ENCODE peak calls at places on chromosomes 4 and X, in five cellular contexts. One of them, this sample, is unnamed.

GRCh38 chrX:113929004-113929403 is 654.9 kb upstream of the HTR2C start:
- DNase-seq in adrenal gland: peak
- DNase-seq in psoas muscle: no peak
- DNase-seq in left ventricle myocardium inferior: no peak
- DNase-seq in gastrocnemius medialis: no peak
- DNase-seq in this sample: no peak

GRCh38 chrX:68685722-68686683 is 38.5 kb downstream of the STARD8 start:
- DNase-seq in adrenal gland: no peak
- DNase-seq in psoas muscle: peak
- DNase-seq in left ventricle myocardium inferior: peak
- DNase-seq in gastrocnemius medialis: no peak
- DNase-seq in this sample: peak

GRCh38 chr4:17587094-17587822 is 10.3 kb downstream of the LAP3 start:
- DNase-seq in adrenal gland: no peak
- DNase-seq in psoas muscle: no peak
- DNase-seq in left ventricle myocardium inferior: no peak
- DNase-seq in gastrocnemius medialis: no peak
- DNase-seq in this sample: no peak

GRCh38 chr4:22477136-22477793 is 38.6 kb downstream of the ADGRA3 start:
- DNase-seq in adrenal gland: no peak
- DNase-seq in psoas muscle: no peak
- DNase-seq in left ventricle myocardium inferior: no peak
- DNase-seq in gastrocnemius medialis: no peak
- DNase-seq in this sample: no peak

GRCh38 chr4:41044791-41045190 is 169.6 kb downstream of the APBB2 start:
- DNase-seq in adrenal gland: no peak
- DNase-seq in psoas muscle: no peak
- DNase-seq in left ventricle myocardium inferior: no peak
- DNase-seq in gastrocnemius medialis: no peak
- DNase-seq in this sample: no peak

GRCh38 chr4:4651811-4652609 is 110.2 kb upstream of the STX18 start:
- DNase-seq in adrenal gland: no peak
- DNase-seq in psoas muscle: no peak
- DNase-seq in left ventricle myocardium inferior: no peak
- DNase-seq in gastrocnemius medialis: no peak
- DNase-seq in this sample: no peak

GRCh38 chrX:122219735-122220134 is 964.3 kb upstream of the GRIA3 start:
- DNase-seq in adrenal gland: no peak
- DNase-seq in psoas muscle: no peak
- DNase-seq in left ventricle myocardium inferior: no peak
- DNase-seq in gastrocnemius medialis: no peak
- DNase-seq in this sample: no peak

GRCh38 chrX:149712831-149713230 is 971 bp downstream of the MAGEA11 start:
- DNase-seq in adrenal gland: no peak
- DNase-seq in psoas muscle: no peak
- DNase-seq in left ventricle myocardium inferior: no peak
- DNase-seq in gastrocnemius medialis: no peak
- DNase-seq in this sample: no peak

GRCh38 chr4:95381843-95382580 is 166.8 kb downstream of the UNC5C start:
- DNase-seq in adrenal gland: no peak
- DNase-seq in psoas muscle: no peak
- DNase-seq in left ventricle myocardium inferior: no peak
- DNase-seq in gastrocnemius medialis: no peak
- DNase-seq in this sample: no peak

GRCh38 chrX:51568586-51568985 is 50.1 kb downstream of the CENPVL3 start:
- DNase-seq in adrenal gland: no peak
- DNase-seq in psoas muscle: no peak
- DNase-seq in left ventricle myocardium inferior: no peak
- DNase-seq in gastrocnemius medialis: no peak
- DNase-seq in this sample: no peak

GRCh38 chrX:130393451-130394074 is 8.1 kb upstream of the GPR119 start:
- DNase-seq in adrenal gland: peak
- DNase-seq in psoas muscle: no peak
- DNase-seq in left ventricle myocardium inferior: no peak
- DNase-seq in gastrocnemius medialis: peak
- DNase-seq in this sample: no peak

GRCh38 chrX:138638996-138639395 is 72.5 kb downstream of the FGF13 start:
- DNase-seq in adrenal gland: no peak
- DNase-seq in psoas muscle: no peak
- DNase-seq in left ventricle myocardium inferior: no peak
- DNase-seq in gastrocnemius medialis: no peak
- DNase-seq in this sample: no peak

GRCh38 chrX:15188039-15188438 is 81.8 kb downstream of the ASB9 start:
- DNase-seq in adrenal gland: no peak
- DNase-seq in psoas muscle: no peak
- DNase-seq in left ventricle myocardium inferior: no peak
- DNase-seq in gastrocnemius medialis: no peak
- DNase-seq in this sample: no peak

GRCh38 chrX:68848189-68848940 is 19.5 kb downstream of the EFNB1 start:
- DNase-seq in adrenal gland: no peak
- DNase-seq in psoas muscle: no peak
- DNase-seq in left ventricle myocardium inferior: no peak
- DNase-seq in gastrocnemius medialis: no peak
- DNase-seq in this sample: no peak

GRCh38 chrX:80812176-80812575 is 2.5 kb upstream of the BRWD3 start:
- DNase-seq in adrenal gland: no peak
- DNase-seq in psoas muscle: no peak
- DNase-seq in left ventricle myocardium inferior: peak
- DNase-seq in gastrocnemius medialis: peak
- DNase-seq in this sample: no peak

GRCh38 chr4:88878624-88879023 is 178.4 kb downstream of the FAM13A start:
- DNase-seq in adrenal gland: no peak
- DNase-seq in psoas muscle: no peak
- DNase-seq in left ventricle myocardium inferior: no peak
- DNase-seq in gastrocnemius medialis: no peak
- DNase-seq in this sample: no peak

GRCh38 chr4:103496800-103497199 is 223.0 kb downstream of the TACR3 start:
- DNase-seq in adrenal gland: no peak
- DNase-seq in psoas muscle: no peak
- DNase-seq in left ventricle myocardium inferior: no peak
- DNase-seq in gastrocnemius medialis: no peak
- DNase-seq in this sample: no peak

GRCh38 chr4:103499094-103499493 is 220.7 kb downstream of the TACR3 start:
- DNase-seq in adrenal gland: no peak
- DNase-seq in psoas muscle: no peak
- DNase-seq in left ventricle myocardium inferior: no peak
- DNase-seq in gastrocnemius medialis: no peak
- DNase-seq in this sample: no peak

GRCh38 chr4:103493450-103494159 is 226.2 kb downstream of the TACR3 start:
- DNase-seq in adrenal gland: no peak
- DNase-seq in psoas muscle: no peak
- DNase-seq in left ventricle myocardium inferior: no peak
- DNase-seq in gastrocnemius medialis: no peak
- DNase-seq in this sample: no peak

GRCh38 chr4:103497692-103498091 is 222.1 kb downstream of the TACR3 start:
- DNase-seq in adrenal gland: no peak
- DNase-seq in psoas muscle: no peak
- DNase-seq in left ventricle myocardium inferior: no peak
- DNase-seq in gastrocnemius medialis: no peak
- DNase-seq in this sample: no peak

DNA sequence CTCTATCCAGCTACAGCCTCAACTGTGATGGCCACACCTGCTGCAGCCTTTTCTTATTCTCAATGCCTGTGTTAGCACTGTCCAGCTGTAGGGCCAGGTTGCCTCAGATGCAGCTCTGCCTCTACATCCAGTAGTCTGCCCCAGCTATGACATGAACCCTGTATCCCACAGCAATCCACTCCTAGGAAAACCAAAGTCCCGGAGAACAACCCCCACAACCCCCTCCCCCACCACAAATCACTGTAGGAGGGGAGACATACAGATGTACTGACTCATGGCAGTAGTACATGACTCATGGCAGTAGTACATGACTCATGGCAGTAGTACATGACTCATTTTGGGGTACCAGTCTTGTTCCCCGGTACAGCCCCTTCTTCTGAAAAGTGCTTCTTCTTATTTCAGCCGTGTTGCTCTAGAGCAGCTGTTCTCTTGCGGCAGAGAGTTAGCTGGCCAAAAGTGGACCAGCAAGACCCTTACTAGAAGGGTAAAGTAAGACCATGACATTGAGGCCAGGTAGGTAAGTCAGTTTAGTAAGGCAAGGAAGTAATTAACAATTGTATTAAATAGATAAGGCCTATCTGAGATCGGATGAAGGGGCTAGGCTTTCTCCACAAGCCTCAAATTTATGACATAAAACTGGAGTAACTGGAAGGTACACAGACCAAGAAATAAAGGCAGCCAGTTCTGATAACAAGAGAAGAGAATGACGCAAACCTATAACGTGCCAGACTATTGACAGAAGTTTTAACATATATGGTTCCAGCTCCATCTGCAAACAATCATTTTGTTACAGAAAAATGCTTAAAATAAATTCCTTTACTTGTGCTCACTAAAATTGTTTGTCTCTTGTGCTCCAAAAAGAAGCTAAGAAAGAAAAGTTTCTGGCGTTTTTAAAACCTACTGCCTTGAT is 221.4 kb downstream of the TACR3 start:
- DNase-seq in adrenal gland: no peak
- DNase-seq in psoas muscle: no peak
- DNase-seq in left ventricle myocardium inferior: no peak
- DNase-seq in gastrocnemius medialis: no peak
- DNase-seq in this sample: no peak
- H3K27ac ChIP-seq in adrenal gland: no peak
- H3K27ac ChIP-seq in psoas muscle: no peak
- H3K27ac ChIP-seq in left ventricle myocardium inferior: no peak
- H3K27ac ChIP-seq in gastrocnemius medialis: no peak
- H3K27ac ChIP-seq in this sample: no peak

DNA sequence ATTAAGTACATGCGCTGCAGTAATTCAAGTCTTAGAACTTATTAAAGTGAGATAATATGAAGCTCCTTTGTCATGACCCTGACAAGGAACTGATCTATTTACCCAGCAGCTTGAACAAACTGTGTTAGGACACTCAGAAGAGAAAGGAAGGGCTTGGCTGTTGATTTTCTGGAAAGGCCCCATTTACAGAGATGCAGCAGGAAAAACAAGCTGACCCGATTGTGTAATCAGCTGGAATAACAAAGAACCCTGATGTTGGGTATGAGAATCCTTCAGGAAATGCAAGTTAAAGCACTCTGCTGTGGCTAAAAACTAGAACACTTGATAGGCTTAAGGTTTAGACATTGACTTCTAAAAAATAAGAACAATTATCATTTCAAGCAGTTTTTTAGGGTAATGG is 64.8 kb downstream of the TBC1D9 start:
- DNase-seq in adrenal gland: no peak
- DNase-seq in psoas muscle: no peak
- DNase-seq in left ventricle myocardium inferior: no peak
- DNase-seq in gastrocnemius medialis: no peak
- DNase-seq in this sample: no peak
- H3K27ac ChIP-seq in adrenal gland: no peak
- H3K27ac ChIP-seq in psoas muscle: no peak
- H3K27ac ChIP-seq in left ventricle myocardium inferior: peak
- H3K27ac ChIP-seq in gastrocnemius medialis: peak
- H3K27ac ChIP-seq in this sample: peak

GRCh38 chr4:26238426-26238781 is 82.4 kb upstream of the RBPJ start:
- DNase-seq in adrenal gland: no peak
- DNase-seq in psoas muscle: no peak
- DNase-seq in left ventricle myocardium inferior: no peak
- DNase-seq in gastrocnemius medialis: no peak
- DNase-seq in this sample: no peak

GRCh38 chr4:26242451-26242850 is 78.4 kb upstream of the RBPJ start:
- DNase-seq in adrenal gland: no peak
- DNase-seq in psoas muscle: no peak
- DNase-seq in left ventricle myocardium inferior: no peak
- DNase-seq in gastrocnemius medialis: no peak
- DNase-seq in this sample: no peak

GRCh38 chr4:26237916-26238315 is 82.9 kb upstream of the RBPJ start:
- DNase-seq in adrenal gland: no peak
- DNase-seq in psoas muscle: no peak
- DNase-seq in left ventricle myocardium inferior: no peak
- DNase-seq in gastrocnemius medialis: no peak
- DNase-seq in this sample: no peak

GRCh38 chr4:26239796-26240195 is 81.0 kb upstream of the RBPJ start:
- DNase-seq in adrenal gland: no peak
- DNase-seq in psoas muscle: no peak
- DNase-seq in left ventricle myocardium inferior: no peak
- DNase-seq in gastrocnemius medialis: no peak
- DNase-seq in this sample: no peak

DNA sequence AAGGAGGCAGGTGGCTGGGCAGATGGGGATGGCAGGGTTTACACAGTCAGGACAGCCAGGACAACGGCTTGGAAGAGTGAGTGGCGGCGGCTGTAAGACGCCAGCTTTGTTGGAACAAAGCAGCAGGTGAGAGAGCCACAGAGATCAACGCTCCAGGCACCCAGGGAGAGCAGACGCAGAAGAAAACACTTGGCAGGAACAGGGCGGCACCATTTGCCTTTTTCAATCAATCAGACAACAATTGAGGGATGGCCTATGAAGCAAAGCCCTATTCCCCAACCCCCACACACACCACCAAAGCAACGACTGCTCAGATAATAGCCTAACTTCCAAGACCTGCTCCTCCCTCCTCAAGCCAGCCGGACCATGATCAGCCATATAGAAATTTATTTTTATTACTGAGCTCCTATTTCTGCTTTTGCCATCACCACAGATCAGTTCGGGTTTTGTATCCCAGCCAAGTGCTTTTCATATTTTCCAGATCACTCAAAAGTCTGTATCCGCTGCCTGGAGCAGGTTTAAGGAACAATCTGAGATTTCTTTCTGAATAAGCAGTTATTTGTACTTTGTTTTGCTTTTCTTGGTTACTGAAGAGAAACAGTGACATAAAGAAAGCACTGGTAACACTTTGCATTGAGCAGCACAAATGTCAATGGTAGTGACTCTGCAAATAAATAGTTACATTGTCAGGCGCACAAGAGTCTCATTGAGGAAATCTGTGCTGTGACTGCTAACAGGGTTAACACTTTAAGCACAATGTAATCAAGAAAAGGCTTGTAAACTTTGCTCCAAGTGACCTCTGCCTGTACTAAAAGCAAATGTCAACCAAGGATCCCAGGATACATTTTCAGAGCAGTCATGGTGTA is 81.8 kb upstream of the RBPJ start:
- DNase-seq in adrenal gland: no peak
- DNase-seq in psoas muscle: no peak
- DNase-seq in left ventricle myocardium inferior: no peak
- DNase-seq in gastrocnemius medialis: no peak
- DNase-seq in this sample: no peak
- H3K27ac ChIP-seq in adrenal gland: peak
- H3K27ac ChIP-seq in psoas muscle: peak
- H3K27ac ChIP-seq in left ventricle myocardium inferior: peak
- H3K27ac ChIP-seq in gastrocnemius medialis: no peak
- H3K27ac ChIP-seq in this sample: peak

DNA sequence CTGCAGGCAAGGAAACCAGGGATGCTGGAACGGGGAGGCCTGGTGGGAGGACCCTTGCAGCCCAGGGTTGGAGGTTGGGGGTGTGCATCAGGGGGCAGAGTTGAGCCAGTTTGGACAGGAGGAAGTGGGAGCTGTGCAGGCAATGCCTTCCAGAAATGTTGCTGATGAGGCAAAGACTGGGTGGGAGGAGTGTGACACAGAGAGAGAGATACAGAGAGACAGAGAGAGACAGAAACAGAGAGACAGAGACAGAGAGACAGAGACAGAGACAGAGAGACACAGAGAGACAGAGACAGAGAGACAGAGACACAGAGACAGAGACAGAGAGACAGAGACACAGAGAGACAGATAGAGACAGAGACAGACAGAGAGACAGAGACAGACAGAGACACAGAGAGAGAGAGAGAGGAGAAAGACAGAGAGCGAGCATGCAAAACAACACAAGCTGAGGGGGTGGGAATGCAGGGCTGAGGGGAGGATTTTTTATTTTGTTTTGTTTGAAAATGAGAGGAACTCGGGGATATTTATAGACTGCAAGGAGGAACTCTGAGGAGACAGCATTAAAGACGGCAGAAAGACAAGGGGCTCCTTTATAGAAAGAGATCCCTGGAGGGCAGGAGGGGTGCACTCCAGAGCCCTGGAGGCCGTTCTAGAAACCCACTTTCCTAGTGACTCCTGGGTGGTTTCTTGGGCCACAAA is 1.9 kb upstream of the HAUS3 start:
- DNase-seq in adrenal gland: peak
- DNase-seq in psoas muscle: peak
- DNase-seq in left ventricle myocardium inferior: peak
- DNase-seq in gastrocnemius medialis: no peak
- DNase-seq in this sample: peak
- H3K27ac ChIP-seq in adrenal gland: peak
- H3K27ac ChIP-seq in psoas muscle: peak
- H3K27ac ChIP-seq in left ventricle myocardium inferior: peak
- H3K27ac ChIP-seq in gastrocnemius medialis: peak
- H3K27ac ChIP-seq in this sample: no peak